ENCODE peak calls at places on chromosomes 2 and 18, in ten cellular contexts. J is HuH-7; N is activated T-cell treated with anti-CD3 and anti-CD28 coated beads, Interleukin-2, amount 50 U/mL, for 72 hours; X is heart right ventricle; A is activated naive CD4-positive, alpha-beta T cell treated with anti-CD3 and anti-CD28 coated beads, Interleukin-2, amount 50 U/mL, for 72 hours; W is CD8-positive, alpha-beta memory T cell; H is EL; Z is GF-D8; B is endodermal cell; V is adrenal gland. D is an unnamed sample.

GRCh38 chr2:222866358-222866960 is 5.6 kb downstream of the ACSL3 start:
- DNase-seq in J (no peak), N (no peak), X (peak), A (no peak), W (no peak), H (no peak), Z (no peak), B (no peak), V (no peak), D (no peak)

GRCh38 chr18:51339866-51340265 is 142.4 kb upstream of the MEX3C start:
- DNase-seq in J (no peak), N (no peak), X (no peak), A (no peak), W (no peak), H (no peak), Z (no peak), B (no peak), V (no peak), D (no peak)

GRCh38 chr2:129799036-129799958 is 180.2 kb upstream of the RAB6C start:
- DNase-seq in J (no peak), N (no peak), X (no peak), A (no peak), W (no peak), H (no peak), Z (no peak), B (peak), V (no peak), D (no peak)

GRCh38 chr2:2045191-2045590 is 285.9 kb downstream of the MYT1L start:
- DNase-seq in J (no peak), N (no peak), X (no peak), A (no peak), W (no peak), H (no peak), Z (no peak), B (no peak), V (no peak), D (no peak)

GRCh38 chr18:6660334-6660733 is 69.2 kb upstream of the ARHGAP28 start:
- DNase-seq in J (no peak), N (no peak), X (no peak), A (no peak), W (no peak), H (no peak), Z (no peak), B (no peak), V (no peak), D (no peak)

GRCh38 chr2:47339745-47340541 is 63.0 kb upstream of the MSH2 start:
- DNase-seq in J (no peak), N (peak), X (no peak), A (no peak), W (no peak), H (peak), Z (no peak), B (no peak), V (no peak), D (no peak)

GRCh38 chr2:104804148-104804890 is 49.6 kb upstream of the POU3F3 start:
- DNase-seq in J (no peak), N (no peak), X (no peak), A (no peak), W (no peak), H (no peak), Z (no peak), B (peak), V (no peak), D (no peak)

GRCh38 chr2:54438271-54438670 is 17.9 kb upstream of the SPTBN1 start:
- DNase-seq in J (no peak), N (no peak), X (peak), A (no peak), W (no peak), H (no peak), Z (no peak), B (no peak), V (peak), D (no peak)

GRCh38 chr2:79723830-79724229 is 211.0 kb downstream of the CTNNA2 start:
- DNase-seq in J (no peak), N (no peak), X (no peak), A (no peak), W (no peak), H (peak), Z (no peak), B (no peak), V (no peak), D (no peak)

GRCh38 chr2:220504890-220505564 is 877.6 kb downstream of the SLC4A3 start:
- DNase-seq in J (no peak), N (no peak), X (no peak), A (no peak), W (no peak), H (peak), Z (no peak), B (peak), V (no peak), D (no peak)

GRCh38 chr2:208545398-208546042 is 138.9 kb downstream of the PTH2R start:
- DNase-seq in J (peak), N (no peak), X (no peak), A (no peak), W (no peak), H (no peak), Z (no peak), B (peak), V (no peak), D (no peak)

GRCh38 chr2:45637440-45637839 is 14.0 kb upstream of the PRKCE start:
- DNase-seq in J (no peak), N (peak), X (no peak), A (no peak), W (no peak), H (peak), Z (no peak), B (no peak), V (no peak), D (no peak)

GRCh38 chr2:195657634-195658540 is 861 bp downstream of the SLC39A10 start:
- DNase-seq in J (no peak), N (peak), X (peak), A (peak), W (peak), H (peak), Z (peak), B (peak), V (peak), D (peak)

GRCh38 chr2:157596992-157597681 is 31.5 kb downstream of the ACVR1C start:
- DNase-seq in J (peak), N (peak), X (peak), A (peak), W (peak), H (peak), Z (no peak), B (peak), V (no peak), D (peak)

GRCh38 chr2:110973275-110973674 is 147.4 kb upstream of the BCL2L11 start:
- DNase-seq in J (no peak), N (no peak), X (no peak), A (no peak), W (no peak), H (no peak), Z (no peak), B (no peak), V (no peak), D (no peak)

GRCh38 chr2:77567723-77568122 is 45.5 kb upstream of the LRRTM4 start:
- DNase-seq in J (peak), N (no peak), X (no peak), A (no peak), W (no peak), H (no peak), Z (no peak), B (no peak), V (no peak), D (no peak)

GRCh38 chr2:177771191-177771590 is 301.4 kb downstream of the PDE11A start:
- DNase-seq in J (peak), N (no peak), X (no peak), A (no peak), W (no peak), H (no peak), Z (no peak), B (no peak), V (no peak), D (no peak)

GRCh38 chr2:191231995-191232394 is 13.2 kb upstream of the MYO1B start:
- DNase-seq in J (no peak), N (no peak), X (peak), A (no peak), W (no peak), H (peak), Z (no peak), B (no peak), V (no peak), D (no peak)

GRCh38 chr2:132659331-132659730 is 10.7 kb downstream of the LYPD1 start:
- DNase-seq in J (no peak), N (no peak), X (no peak), A (no peak), W (no peak), H (no peak), Z (no peak), B (no peak), V (no peak), D (no peak)

GRCh38 chr2:218995972-218996644 is 2.9 kb upstream of the CRYBA2 start:
- DNase-seq in J (peak), N (peak), X (peak), A (no peak), W (peak), H (peak), Z (no peak), B (peak), V (peak), D (peak)

GRCh38 chr18:78144669-78145068 is 834.9 kb upstream of the SALL3 start:
- DNase-seq in J (no peak), N (no peak), X (no peak), A (no peak), W (no peak), H (no peak), Z (no peak), B (no peak), V (no peak), D (no peak)

GRCh38 chr18:64438178-64438577 is 289.3 kb upstream of the LINC00305 start:
- DNase-seq in J (no peak), N (no peak), X (no peak), A (no peak), W (no peak), H (no peak), Z (peak), B (no peak), V (no peak), D (no peak)

GRCh38 chr2:32668254-32668653 is 40.4 kb downstream of the TTC27 start:
- DNase-seq in J (no peak), N (no peak), X (no peak), A (no peak), W (no peak), H (no peak), Z (no peak), B (no peak), V (no peak), D (no peak)

GRCh38 chr18:8175486-8176061 is 433.7 kb upstream of the RAB12 start:
- DNase-seq in J (no peak), N (no peak), X (no peak), A (no peak), W (no peak), H (no peak), Z (no peak), B (no peak), V (no peak), D (no peak)

GRCh38 chr2:122651236-122651635 is 895.8 kb downstream of the TSN start:
- DNase-seq in J (no peak), N (no peak), X (no peak), A (no peak), W (no peak), H (peak), Z (no peak), B (no peak), V (no peak), D (no peak)

GRCh38 chr2:163556511-163556910 is 179.3 kb downstream of the FIGN start:
- DNase-seq in J (no peak), N (no peak), X (no peak), A (no peak), W (no peak), H (peak), Z (no peak), B (no peak), V (no peak), D (no peak)

GRCh38 chr2:233713262-233713615 is 532 bp downstream of the UGT1A5 start:
- DNase-seq in J (no peak), N (no peak), X (no peak), A (no peak), W (no peak), H (no peak), Z (no peak), B (no peak), V (no peak), D (no peak)

GRCh38 chr2:70716131-70716766 is 51.8 kb downstream of the ADD2 start:
- DNase-seq in J (no peak), N (no peak), X (no peak), A (peak), W (no peak), H (no peak), Z (no peak), B (peak), V (no peak), D (no peak)

GRCh38 chr2:106546376-106546990 is 59.3 kb downstream of the CD8B2 start:
- DNase-seq in J (no peak), N (no peak), X (no peak), A (no peak), W (no peak), H (no peak), Z (peak), B (no peak), V (no peak), D (no peak)

GRCh38 chr2:28566441-28567075 is 70.7 kb downstream of the PLB1 start:
- DNase-seq in J (peak), N (peak), X (peak), A (peak), W (peak), H (peak), Z (peak), B (peak), V (peak), D (peak)

GRCh38 chr2:37617119-37617892 is 54.1 kb downstream of the CDC42EP3 start:
- DNase-seq in J (no peak), N (no peak), X (no peak), A (no peak), W (no peak), H (no peak), Z (no peak), B (no peak), V (no peak), D (no peak)

GRCh38 chr2:182173944-182174622 is 188.4 kb downstream of the PPP1R1C start:
- DNase-seq in J (no peak), N (no peak), X (no peak), A (no peak), W (no peak), H (no peak), Z (no peak), B (peak), V (no peak), D (no peak)

GRCh38 chr2:1628893-1629292 is 115.4 kb downstream of the PXDN start:
- DNase-seq in J (no peak), N (no peak), X (no peak), A (no peak), W (no peak), H (peak), Z (no peak), B (no peak), V (peak), D (no peak)